ENCODE peak calls at places on chromosomes 16 and 17, in five cellular contexts. C, R, B, J and Y are unnamed samples.

GRCh38 chr17:50258647-50259483 is 15.4 kb upstream of the TMEM92 start:
- DNase-seq in C (no peak), R (no peak), B (peak), J (peak), Y (peak)

GRCh38 chr16:52497067-52497816 is 49.7 kb downstream of the TOX3 start:
- DNase-seq in C (no peak), R (no peak), B (no peak), J (no peak), Y (no peak)

GRCh38 chr16:88437367-88437964 is 15.6 kb upstream of the ZFPM1 start:
- DNase-seq in C (peak), R (no peak), B (peak), J (peak), Y (peak)

GRCh38 chr16:23676924-23677480 is 1.7 kb upstream of the PLK1 start:
- DNase-seq in C (peak), R (no peak), B (no peak), J (no peak), Y (no peak)

GRCh38 chr16:766820-767640 is 6.5 kb downstream of the MSLN start:
- DNase-seq in C (no peak), R (no peak), B (no peak), J (no peak), Y (no peak)

GRCh38 chr17:11272191-11272590 is 31.2 kb downstream of the SHISA6 start:
- DNase-seq in C (no peak), R (no peak), B (no peak), J (no peak), Y (no peak)

GRCh38 chr17:2406271-2406902 is 5.5 kb upstream of the MNT start:
- DNase-seq in C (peak), R (no peak), B (no peak), J (no peak), Y (no peak)

GRCh38 chr17:53496356-53496755 is 326.4 kb upstream of the KIF2B start:
- DNase-seq in C (no peak), R (no peak), B (no peak), J (no peak), Y (no peak)

GRCh38 chr17:59723607-59724006 is 16.2 kb downstream of the VMP1 start:
- DNase-seq in C (no peak), R (no peak), B (no peak), J (no peak), Y (no peak)

GRCh38 chr16:66914541-66914940 is 4.1 kb downstream of the CDH16 start:
- DNase-seq in C (no peak), R (no peak), B (no peak), J (no peak), Y (no peak)

GRCh38 chr16:78742501-78743283 is 643.2 kb downstream of the WWOX start:
- DNase-seq in C (no peak), R (no peak), B (no peak), J (peak), Y (no peak)

GRCh38 chr16:77794586-77794985 is 6.2 kb downstream of the VAT1L start:
- DNase-seq in C (no peak), R (no peak), B (no peak), J (peak), Y (no peak)

GRCh38 chr17:17513626-17514025 is 17.4 kb upstream of the RASD1 start:
- DNase-seq in C (no peak), R (no peak), B (no peak), J (no peak), Y (no peak)

GRCh38 chr16:3638916-3639644 is 15.4 kb upstream of the DNASE1 start:
- DNase-seq in C (no peak), R (no peak), B (no peak), J (no peak), Y (no peak)

GRCh38 chr16:89320717-89321501 is 103.4 kb downstream of the ZNF778 start:
- DNase-seq in C (peak), R (no peak), B (no peak), J (peak), Y (peak)

GRCh38 chr17:58281511-58282011 is 826 bp upstream of the MPO start:
- DNase-seq in C (no peak), R (no peak), B (no peak), J (no peak), Y (no peak)
- TF ChIP-seq POLR2A in C (no peak), R (no peak), B (no peak), J (no peak), Y (no peak)

GRCh38 chr17:38735161-38735997 is 5.2 kb downstream of the CISD3 start:
- DNase-seq in C (peak), R (peak), B (peak), J (no peak), Y (peak)
- TF ChIP-seq POLR2A in C (no peak), R (no peak), B (no peak), J (no peak), Y (no peak)

DNA sequence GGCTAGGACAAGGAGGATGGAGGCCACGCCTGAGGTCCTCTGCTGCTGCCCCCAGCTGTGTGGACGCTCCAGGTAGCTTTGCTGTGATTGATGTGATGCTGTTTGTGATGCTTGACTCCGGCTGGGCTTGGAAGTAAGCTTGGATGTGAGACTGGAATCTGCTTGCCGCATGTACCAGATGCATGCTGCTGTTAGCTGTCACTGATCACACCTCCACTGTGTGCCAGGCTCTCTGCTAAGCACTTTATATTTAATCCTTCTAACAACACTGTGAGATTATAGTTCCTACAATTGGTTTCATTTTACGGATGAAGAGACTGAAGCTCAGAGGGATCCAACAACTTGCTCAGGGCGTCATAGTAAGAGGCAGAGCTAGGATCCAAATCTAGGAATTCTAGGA is 23.5 kb downstream of the SNX29 start:
- DNase-seq in C (no peak), R (no peak), B (no peak), J (no peak), Y (no peak)
- TF ChIP-seq POLR2A in C (no peak), R (no peak), B (no peak), J (no peak), Y (no peak)

GRCh38 chr17:81854974-81855774 is 5.2 kb downstream of the P4HB start:
- DNase-seq in C (peak), R (no peak), B (no peak), J (no peak), Y (no peak)
- TF ChIP-seq POLR2A in C (no peak), R (no peak), B (no peak), J (no peak), Y (no peak)

DNA sequence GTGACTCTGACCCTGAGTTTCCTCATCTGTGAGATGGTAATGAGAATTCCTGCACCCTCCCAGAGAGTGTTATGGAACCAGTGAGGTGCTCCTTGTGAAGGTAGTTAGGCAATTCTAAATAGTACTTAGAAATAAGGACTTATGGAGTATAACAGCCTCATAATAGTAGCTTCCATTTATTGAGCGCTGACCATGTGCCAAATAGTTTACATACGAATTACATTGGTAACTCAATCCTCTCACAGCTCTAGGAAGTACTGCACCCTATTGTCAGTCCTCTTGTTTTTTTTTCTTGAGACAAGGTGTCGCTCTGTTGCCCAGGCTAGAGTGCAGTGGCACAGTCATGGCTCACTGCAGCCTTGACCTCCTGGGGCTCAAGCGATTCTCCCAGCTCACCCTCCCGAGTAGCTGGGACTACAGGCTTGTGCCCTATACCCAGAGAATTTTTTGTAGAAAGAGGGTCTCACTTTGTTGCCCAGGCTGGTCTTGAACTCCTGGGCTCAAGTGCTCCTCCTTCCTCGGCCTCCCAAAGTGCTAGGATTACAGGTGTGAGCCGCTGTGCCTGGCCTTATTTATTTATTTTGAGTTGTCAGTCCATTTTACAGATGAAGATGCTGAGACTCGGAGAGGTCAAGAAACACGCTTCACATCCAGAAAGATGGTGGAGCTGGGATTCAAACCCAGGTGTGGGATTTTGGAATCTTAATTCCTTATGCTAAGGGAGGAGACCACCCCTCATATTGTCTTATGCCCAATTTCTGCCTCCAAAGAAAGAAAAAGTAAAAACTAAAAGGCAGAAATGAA is 2.9 kb downstream of the TNS4 start:
- DNase-seq in C (no peak), R (no peak), B (no peak), J (no peak), Y (no peak)
- TF ChIP-seq POLR2A in C (no peak), R (no peak), B (no peak), J (no peak), Y (no peak)

DNA sequence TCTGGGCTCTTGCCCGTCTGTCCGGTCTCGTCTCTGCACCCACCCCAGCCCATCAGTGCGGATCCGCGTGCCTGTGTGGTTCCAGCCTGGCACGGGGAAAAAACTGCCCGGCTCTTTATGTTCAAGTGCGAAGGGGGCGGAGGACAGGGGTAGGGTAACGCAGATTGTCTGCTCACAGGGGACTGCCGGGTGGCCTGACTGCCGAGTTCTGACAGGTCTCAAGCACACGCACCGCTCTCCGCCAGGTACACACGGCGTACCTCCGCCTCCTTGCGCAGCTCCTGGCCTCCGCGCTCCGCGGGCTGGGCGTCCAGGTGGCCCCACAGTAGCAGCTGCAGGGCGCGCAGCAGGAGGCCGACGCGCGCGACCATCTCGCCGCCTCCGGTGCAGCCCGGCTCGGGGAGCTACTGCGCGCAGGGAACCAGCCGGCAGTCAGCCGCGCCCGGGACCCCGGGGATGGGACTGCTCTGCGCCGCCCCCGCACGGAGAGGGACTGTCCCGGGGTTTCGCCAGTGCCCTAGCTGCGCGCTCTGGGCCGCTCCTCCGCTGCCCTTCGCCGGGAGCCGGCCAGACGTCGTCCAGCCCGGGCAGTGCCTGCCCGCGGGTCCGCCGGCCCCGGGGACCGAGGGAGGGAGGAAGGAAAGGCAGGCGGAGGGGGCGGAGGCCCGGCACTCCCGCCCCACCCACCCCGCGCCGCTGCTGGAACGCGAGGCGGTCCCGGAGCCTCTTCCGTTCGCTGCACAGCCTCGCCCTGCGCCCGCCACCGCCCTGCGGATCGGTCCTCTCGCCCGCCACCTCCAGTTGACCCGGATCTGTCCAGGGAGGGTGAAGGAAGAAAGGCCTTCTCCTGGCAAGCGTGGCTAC is at the start of gene MMP28:
- DNase-seq in C (peak), R (no peak), B (no peak), J (no peak), Y (no peak)
- TF ChIP-seq POLR2A in C (no peak), R (peak), B (no peak), J (no peak), Y (no peak)

GRCh38 chr16:50066482-50067289 is 916 bp downstream of the HEATR3 start:
- DNase-seq in C (no peak), R (no peak), B (no peak), J (no peak), Y (no peak)

GRCh38 chr16:50067290-50067853 is 1.6 kb downstream of the HEATR3 start:
- DNase-seq in C (no peak), R (peak), B (no peak), J (peak), Y (no peak)

GRCh38 chr16:50065241-50065623 is 538 bp upstream of the HEATR3 start:
- DNase-seq in C (no peak), R (no peak), B (no peak), J (no peak), Y (no peak)

GRCh38 chr16:50068550-50068949 is 2.8 kb downstream of the HEATR3 start:
- DNase-seq in C (no peak), R (no peak), B (no peak), J (peak), Y (no peak)

DNA sequence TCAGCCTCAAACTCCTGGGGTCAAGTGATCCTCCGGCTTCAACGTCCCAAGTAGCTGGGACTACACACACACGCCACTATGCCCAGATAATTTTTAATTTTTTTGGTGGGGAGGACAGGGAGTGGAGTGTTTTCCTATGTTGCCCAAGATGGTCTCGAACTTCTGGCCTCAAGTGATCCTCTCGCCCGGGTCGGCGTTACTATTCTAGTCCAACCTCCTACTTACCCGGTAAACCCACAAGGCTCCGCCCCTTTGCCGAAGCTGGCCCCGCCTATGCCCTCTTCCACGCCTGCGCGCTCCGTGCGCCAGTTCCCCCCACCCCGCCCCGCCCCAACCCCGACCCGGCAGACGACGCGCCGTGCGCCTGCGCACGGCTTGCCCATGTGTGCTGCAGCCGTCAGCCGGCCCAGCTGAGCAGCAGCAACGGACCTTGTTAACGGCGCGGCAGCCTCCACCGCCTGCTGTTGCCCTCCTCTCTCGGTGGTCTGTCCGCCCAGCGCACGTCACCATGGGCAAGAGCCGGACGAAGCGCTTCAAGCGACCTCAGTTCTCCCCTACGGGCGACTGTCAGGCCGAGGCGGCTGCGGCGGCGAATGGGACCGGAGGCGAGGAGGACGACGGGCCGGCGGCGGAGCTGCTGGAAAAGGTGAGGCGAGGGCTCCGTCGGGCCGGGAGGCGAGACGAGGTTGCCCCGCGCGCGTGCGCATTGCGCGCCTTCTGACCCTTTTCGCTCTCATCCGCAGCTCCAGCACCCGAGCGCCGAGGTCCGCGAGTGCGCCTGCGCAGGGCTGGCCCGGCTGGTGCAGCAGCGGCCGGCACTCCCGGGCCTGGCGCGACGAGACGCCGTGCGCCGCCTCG is at the start of gene HEATR3:
- DNase-seq in C (peak), R (peak), B (peak), J (peak), Y (peak)
- TF ChIP-seq POLR2A in C (peak), R (peak), B (peak), J (peak), Y (no peak)

GRCh38 chr16:80614908-80615696 is 74.3 kb downstream of the DYNLRB2 start:
- DNase-seq in C (no peak), R (no peak), B (no peak), J (peak), Y (no peak)
- TF ChIP-seq POLR2A in C (no peak), R (no peak), B (no peak), J (no peak), Y (no peak)

GRCh38 chr16:46720619-46721018 is 27.5 kb downstream of the MYLK3 start:
- DNase-seq in C (no peak), R (no peak), B (no peak), J (no peak), Y (no peak)
- TF ChIP-seq POLR2A in C (no peak), R (no peak), B (no peak), J (no peak), Y (no peak)